ENCODE peak calls at places on chromosomes 16 and 17, in seven cellular contexts. B is HFF-Myc, M is SK-N-SH, Q is RWPE2, T is ovary, I is fibroblast of villous mesenchyme, W is tibial artery. K is an unnamed sample.

GRCh38 chr17:32261937-32262510 is 3.6 kb upstream of the RHBDL3 start:
- DNase-seq in B (no peak), M (no peak), Q (no peak), T (no peak), I (no peak), W (no peak), K (no peak)

GRCh38 chr17:43444223-43445008 is 39.4 kb upstream of the DHX8 start:
- DNase-seq in B (no peak), M (no peak), Q (no peak), T (no peak), I (no peak), W (no peak), K (no peak)

GRCh38 chr17:33640629-33641028 is 347.5 kb upstream of the ASIC2 start:
- DNase-seq in B (no peak), M (no peak), Q (no peak), T (no peak), I (no peak), W (no peak), K (no peak)

GRCh38 chr16:68790130-68790761 is 53.1 kb upstream of the TANGO6 start:
- DNase-seq in B (no peak), M (no peak), Q (peak; percentile 83), T (peak; percentile 46), I (peak; percentile 91), W (no peak), K (peak; percentile 81)

GRCh38 chr16:2768403-2769089 is 8.5 kb downstream of the ELOB start:
- DNase-seq in B (no peak), M (no peak), Q (no peak), T (no peak), I (peak; percentile 58), W (no peak), K (no peak)

GRCh38 chr17:55458977-55459376 is 37.3 kb upstream of the MMD start:
- DNase-seq in B (no peak), M (no peak), Q (no peak), T (no peak), I (peak; percentile 18), W (no peak), K (peak; percentile 82)

GRCh38 chr17:17579691-17580090 is 11.8 kb downstream of the PEMT start:
- DNase-seq in B (no peak), M (no peak), Q (no peak), T (no peak), I (no peak), W (no peak), K (no peak)

GRCh38 chr17:28384281-28385036 is 13.0 kb downstream of the SARM1 start:
- DNase-seq in B (no peak), M (no peak), Q (no peak), T (no peak), I (no peak), W (peak; percentile 80), K (no peak)

GRCh38 chr16:29925173-29925804 is 737 bp downstream of the KCTD13 start:
- DNase-seq in B (no peak), M (no peak), Q (no peak), T (no peak), I (no peak), W (peak; percentile 17), K (no peak)

GRCh38 chr17:9935408-9935807 is 30.3 kb upstream of the RCVRN start:
- DNase-seq in B (no peak), M (no peak), Q (no peak), T (no peak), I (peak; percentile 21), W (peak; percentile 75), K (no peak)

GRCh38 chr17:76022973-76023899 is 3.9 kb downstream of the EVPL start:
- DNase-seq in B (no peak), M (no peak), Q (peak; percentile 67), T (no peak), I (no peak), W (no peak), K (no peak)

GRCh38 chr17:55391244-55391757 is 30.3 kb downstream of the MMD start:
- DNase-seq in B (no peak), M (no peak), Q (no peak), T (no peak), I (no peak), W (no peak), K (no peak)

GRCh38 chr16:72924918-72925630 is 122.9 kb downstream of the ZFHX3 start:
- DNase-seq in B (no peak), M (no peak), Q (peak; percentile 15), T (no peak), I (no peak), W (peak; percentile 47), K (no peak)

GRCh38 chr17:603405-604193 is 111.0 kb downstream of the VPS53 start:
- DNase-seq in B (no peak), M (no peak), Q (no peak), T (no peak), I (peak; percentile 87), W (no peak), K (no peak)

GRCh38 chr17:65495255-65496060 is 66.0 kb downstream of the AXIN2 start:
- DNase-seq in B (no peak), M (no peak), Q (no peak), T (no peak), I (no peak), W (peak; percentile 47), K (no peak)

GRCh38 chr17:50959341-50959740 is 93.2 kb upstream of the TOB1 start:
- DNase-seq in B (no peak), M (no peak), Q (no peak), T (no peak), I (no peak), W (no peak), K (no peak)

GRCh38 chr17:12918132-12918531 is 99.7 kb downstream of the ELAC2 start:
- DNase-seq in B (no peak), M (no peak), Q (no peak), T (no peak), I (no peak), W (no peak), K (no peak)

GRCh38 chr17:45435481-45435880 is 2.8 kb upstream of the ARHGAP27 start:
- DNase-seq in B (no peak), M (peak; percentile 11), Q (no peak), T (no peak), I (no peak), W (no peak), K (no peak)

GRCh38 chr16:51982715-51983680 is 563.9 kb downstream of the TOX3 start:
- DNase-seq in B (peak; percentile 41), M (peak; percentile 48), Q (no peak), T (no peak), I (peak; percentile 82), W (no peak), K (peak; percentile 42)

GRCh38 chr16:21990381-21990944 is 10.5 kb downstream of the PDZD9 start:
- DNase-seq in B (no peak), M (no peak), Q (no peak), T (no peak), I (peak; percentile 20), W (no peak), K (no peak)

GRCh38 chr17:47310186-47310733 is 13.5 kb upstream of the EFCAB13 start:
- DNase-seq in B (no peak), M (no peak), Q (no peak), T (no peak), I (no peak), W (no peak), K (no peak)

GRCh38 chr16:70508752-70509151 is 14.6 kb downstream of the COG4 start:
- DNase-seq in B (no peak), M (no peak), Q (no peak), T (no peak), I (peak; percentile 10), W (no peak), K (no peak)

GRCh38 chr16:22673463-22673862 is 140.5 kb upstream of the HS3ST2 start:
- DNase-seq in B (no peak), M (no peak), Q (no peak), T (no peak), I (no peak), W (peak; percentile 53), K (no peak)

GRCh38 chr16:73389075-73389474 is 341.1 kb upstream of the ZFHX3 start:
- DNase-seq in B (no peak), M (no peak), Q (no peak), T (no peak), I (no peak), W (no peak), K (no peak)

GRCh38 chr16:426115-426905 is 861 bp downstream of the RAB11FIP3 start:
- DNase-seq in B (no peak), M (peak; percentile 70), Q (no peak), T (peak; percentile 22), I (peak; percentile 17), W (peak; percentile 68), K (no peak)

GRCh38 chr16:1533443-1533951 is at the start of gene TMEM204:
- DNase-seq in B (peak; percentile 67), M (peak; percentile 72), Q (no peak), T (peak; percentile 71), I (peak; percentile 90), W (peak; percentile 90), K (no peak)

GRCh38 chr17:2709173-2709661 is 2.3 kb downstream of the CLUH start:
- DNase-seq in B (no peak), M (no peak), Q (peak; percentile 69), T (no peak), I (no peak), W (peak; percentile 83), K (no peak)

GRCh38 chr17:2705888-2706795 is 5.4 kb downstream of the CLUH start:
- DNase-seq in B (no peak), M (no peak), Q (no peak), T (no peak), I (no peak), W (no peak), K (no peak)

GRCh38 chr17:2708585-2709172 is 2.9 kb downstream of the CLUH start:
- DNase-seq in B (no peak), M (no peak), Q (no peak), T (no peak), I (no peak), W (no peak), K (no peak)

GRCh38 chr17:2706911-2707510 is 4.6 kb downstream of the CLUH start:
- DNase-seq in B (no peak), M (no peak), Q (peak; percentile 54), T (no peak), I (no peak), W (no peak), K (no peak)

GRCh38 chr17:2707721-2708584 is 3.6 kb downstream of the CLUH start:
- DNase-seq in B (no peak), M (peak; percentile 83), Q (no peak), T (no peak), I (no peak), W (peak; percentile 95), K (no peak)
- TF ChIP-seq CTCF in B (peak; percentile 48), M (peak; percentile 53), Q (peak; percentile 18), T (no peak), I (peak; percentile 40), W (peak; percentile 41), K (peak; percentile 70)

GRCh38 chr16:49596119-49596518 is 222.5 kb downstream of the C16orf78 start:
- DNase-seq in B (no peak), M (peak; percentile 63), Q (no peak), T (peak; percentile 24), I (no peak), W (peak; percentile 53), K (no peak)
- H3K4me3 ChIP-seq in B (no peak overlapping the region), M (no peak overlapping the region), Q (no peak overlapping the region), T (peak overlapping the region; percentile 24), I (no peak overlapping the region), W (no peak overlapping the region), K (no peak overlapping the region)

GRCh38 chr16:57244767-57245471 is at the start of gene ARL2BP:
- DNase-seq in B (peak; percentile 85), M (peak; percentile 99), Q (peak; percentile 99), T (peak; percentile 97), I (peak; percentile 98), W (peak; percentile 99), K (peak; percentile 91)
- TF ChIP-seq CTCF in B (no peak), M (peak; percentile 27), Q (peak; percentile 53), T (no peak), I (no peak), W (no peak), K (no peak)

GRCh38 chr17:49194297-49194607 is 16.1 kb downstream of the GNGT2 start:
- DNase-seq in B (no peak), M (no peak), Q (no peak), T (no peak), I (no peak), W (no peak), K (no peak)
- H3K4me3 ChIP-seq in B (no peak overlapping the region), M (peak overlapping the region; percentile 64), Q (no peak overlapping the region), T (no peak overlapping the region), I (no peak overlapping the region), W (no peak overlapping the region), K (no peak overlapping the region)

K was measured in epithelial cell of proximal tubule.